ENCODE peak calls at places on chromosomes 12 and 14, in ten cellular contexts. M, N, R, K, O, B, C, S, F and Z are unnamed samples.

GRCh38 chr12:131986847-131987398 is 37.2 kb downstream of the EP400 start:
- DNase-seq in M (no peak), N (no peak), R (no peak), K (no peak), O (no peak), B (no peak), C (no peak), S (no peak), F (no peak), Z (no peak)

GRCh38 chr14:80536456-80536855 is 325.2 kb upstream of the DIO2 start:
- DNase-seq in M (no peak), N (no peak), R (no peak), K (no peak), O (no peak), B (no peak), C (peak; percentile 25), S (no peak), F (no peak), Z (no peak)

GRCh38 chr12:105461276-105461975 is 130.9 kb downstream of the C12orf75 start:
- DNase-seq in M (no peak), N (no peak), R (no peak), K (no peak), O (no peak), B (no peak), C (no peak), S (no peak), F (no peak), Z (no peak)

GRCh38 chr14:35368583-35368982 is 36.0 kb downstream of the NFKBIA start:
- DNase-seq in M (no peak), N (no peak), R (no peak), K (no peak), O (no peak), B (no peak), C (no peak), S (no peak), F (no peak), Z (no peak)

GRCh38 chr12:71594214-71594948 is 69.3 kb downstream of the ZFC3H1 start:
- DNase-seq in M (no peak), N (no peak), R (no peak), K (no peak), O (peak; percentile 24), B (no peak), C (peak; percentile 72), S (no peak), F (peak; percentile 67), Z (no peak)

GRCh38 chr12:27973487-27973890 is 956 bp upstream of the PTHLH start:
- DNase-seq in M (no peak), N (no peak), R (no peak), K (no peak), O (no peak), B (no peak), C (peak; percentile 94), S (no peak), F (no peak), Z (no peak)

GRCh38 chr12:121872546-121873223 is 14.0 kb upstream of the HPD start:
- DNase-seq in M (no peak), N (no peak), R (no peak), K (no peak), O (peak; percentile 20), B (no peak), C (peak; percentile 36), S (peak; percentile 77), F (peak; percentile 96), Z (peak; percentile 89)

GRCh38 chr12:116592731-116593130 is 33.5 kb downstream of the MAP1LC3B2 start:
- DNase-seq in M (no peak), N (no peak), R (no peak), K (no peak), O (no peak), B (no peak), C (no peak), S (no peak), F (peak; percentile 31), Z (no peak)

GRCh38 chr12:1593232-1594044 is 943 bp downstream of the FBXL14 start:
- DNase-seq in M (peak; percentile 74), N (no peak), R (peak; percentile 82), K (peak; percentile 49), O (peak; percentile 65), B (no peak), C (peak; percentile 24), S (no peak), F (no peak), Z (peak; percentile 37)

GRCh38 chr12:53201639-53202038 is 5.4 kb downstream of the ITGB7 start:
- DNase-seq in M (no peak), N (no peak), R (peak; percentile 15), K (no peak), O (no peak), B (no peak), C (no peak), S (no peak), F (no peak), Z (no peak)

GRCh38 chr12:88471641-88472040 is 108.6 kb downstream of the KITLG start:
- DNase-seq in M (no peak), N (no peak), R (no peak), K (no peak), O (no peak), B (peak; percentile 63), C (peak; percentile 70), S (peak; percentile 29), F (peak; percentile 85), Z (no peak)

GRCh38 chr14:88289214-88289613 is 33.9 kb downstream of the KCNK10 start:
- DNase-seq in M (no peak), N (no peak), R (no peak), K (no peak), O (no peak), B (no peak), C (peak; percentile 76), S (no peak), F (peak; percentile 0), Z (no peak)

GRCh38 chr12:9741726-9742125 is 8.8 kb upstream of the CLECL1 start:
- DNase-seq in M (peak; percentile 90), N (no peak), R (no peak), K (peak; percentile 69), O (no peak), B (no peak), C (no peak), S (no peak), F (no peak), Z (no peak)

GRCh38 chr14:93936245-93936644 is 9.1 kb downstream of the FAM181A start:
- DNase-seq in M (no peak), N (no peak), R (no peak), K (no peak), O (peak; percentile 49), B (peak; percentile 48), C (peak; percentile 58), S (no peak), F (no peak), Z (no peak)

GRCh38 chr14:103091041-103091882 is 3.3 kb upstream of the EXOC3L4 start:
- DNase-seq in M (peak; percentile 68), N (no peak), R (peak; percentile 88), K (peak; percentile 73), O (peak; percentile 73), B (peak; percentile 45), C (peak; percentile 56), S (no peak), F (peak; percentile 46), Z (no peak)
- H3K4me3 ChIP-seq in M (peak overlapping the region; percentile 32), N (peak overlapping the region; percentile 75), R (peak overlapping the region; percentile 57), K (peak overlapping the region; percentile 39), O (peak overlapping the region; percentile 21), B (peak overlapping the region; percentile 70), C (peak overlapping the region; percentile 61), S (peak overlapping the region; percentile 42), F (peak overlapping the region; percentile 40), Z (peak overlapping the region; percentile 25)

GRCh38 chr14:60658116-60658515 is 8.8 kb upstream of the SIX1 start:
- DNase-seq in M (no peak), N (no peak), R (no peak), K (no peak), O (no peak), B (no peak), C (peak; percentile 8), S (no peak), F (no peak), Z (no peak)
- H3K4me3 ChIP-seq in M (no peak overlapping the region), N (peak overlapping the region; percentile 85), R (no peak overlapping the region), K (no peak overlapping the region), O (peak overlapping the region; percentile 51), B (no peak overlapping the region), C (peak overlapping the region; percentile 80), S (peak overlapping the region; percentile 57), F (peak overlapping the region; percentile 72), Z (peak overlapping the region; percentile 56)

DNA sequence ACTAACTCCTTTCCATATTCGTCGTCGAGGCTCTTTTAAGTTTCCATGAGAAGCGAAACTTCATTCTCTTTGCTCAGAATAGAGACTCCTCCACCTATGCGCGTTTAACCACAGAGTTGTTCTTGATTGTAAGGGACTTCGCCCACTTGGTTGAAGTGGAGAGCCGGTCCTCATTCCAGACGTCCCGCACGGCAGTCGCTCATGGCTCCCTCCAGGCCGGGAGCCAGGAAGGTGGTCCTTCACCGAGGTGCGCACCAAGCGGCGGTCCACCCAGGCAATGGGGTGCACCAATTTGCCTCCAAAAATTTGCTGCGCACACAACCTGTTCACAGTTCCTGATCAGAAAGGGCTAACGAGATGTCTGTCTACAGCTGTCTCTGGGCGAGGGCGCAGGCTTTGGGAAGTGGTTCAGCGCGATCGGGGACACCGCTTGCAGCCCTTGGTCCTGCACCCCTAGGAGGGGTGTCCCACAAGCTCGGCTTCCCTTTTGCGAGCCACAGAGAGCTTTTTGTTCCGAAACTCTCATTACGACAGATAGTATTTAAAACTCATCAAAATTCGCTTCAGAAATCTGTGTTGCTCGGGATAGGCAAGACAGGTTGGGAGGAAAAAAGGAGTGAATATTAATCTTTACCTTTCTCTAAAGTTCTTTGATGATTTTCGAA is 6.5 kb upstream of the ALX1 start:
- DNase-seq in M (no peak), N (no peak), R (peak; percentile 55), K (no peak), O (peak; percentile 42), B (peak; percentile 39), C (no peak), S (no peak), F (no peak), Z (no peak)
- H3K4me3 ChIP-seq in M (no peak overlapping the region), N (no peak overlapping the region), R (no peak overlapping the region), K (no peak overlapping the region), O (peak overlapping the region; percentile 4), B (no peak overlapping the region), C (no peak overlapping the region), S (no peak overlapping the region), F (no peak overlapping the region), Z (no peak overlapping the region)

GRCh38 chr12:60834806-60835205 is 1239.0 kb downstream of the SLC16A7 start:
- DNase-seq in M (no peak), N (no peak), R (no peak), K (no peak), O (no peak), B (no peak), C (no peak), S (no peak), F (no peak), Z (no peak)

GRCh38 chr12:60834372-60834771 is 1238.5 kb downstream of the SLC16A7 start:
- DNase-seq in M (no peak), N (no peak), R (no peak), K (no peak), O (no peak), B (no peak), C (no peak), S (no peak), F (no peak), Z (no peak)

GRCh38 chr12:60832300-60832699 is 1236.5 kb downstream of the SLC16A7 start:
- DNase-seq in M (no peak), N (no peak), R (no peak), K (no peak), O (no peak), B (no peak), C (no peak), S (no peak), F (no peak), Z (no peak)

GRCh38 chr12:60842166-60842565 is 1246.3 kb downstream of the SLC16A7 start:
- DNase-seq in M (no peak), N (no peak), R (no peak), K (no peak), O (no peak), B (no peak), C (no peak), S (no peak), F (no peak), Z (no peak)

GRCh38 chr12:60836651-60837050 is 1240.8 kb downstream of the SLC16A7 start:
- DNase-seq in M (no peak), N (no peak), R (no peak), K (no peak), O (no peak), B (no peak), C (no peak), S (no peak), F (no peak), Z (no peak)
- H3K4me3 ChIP-seq in M (no peak overlapping the region), N (no peak overlapping the region), R (no peak overlapping the region), K (no peak overlapping the region), O (no peak overlapping the region), B (no peak overlapping the region), C (no peak overlapping the region), S (no peak overlapping the region), F (no peak overlapping the region), Z (no peak overlapping the region)